ENCODE peak calls at places on chromosome 2, in five cellular contexts. O is fibroblast of lung, G is GM12864, A is right lobe of liver, R is neural progenitor cell. J is an unnamed sample.
A peak's percentile ranks its signal among the peaks of the same experiment; 100 is the strongest.

GRCh38 chr2:69119104-69119503 is 106.1 kb downstream of the ANTXR1 start:
- DNase-seq in O (no peak), R (no peak), G (no peak), A (no peak), J (no peak)

GRCh38 chr2:160940271-160940670 is 220.0 kb upstream of the TANK start:
- DNase-seq in R (no peak), A (no peak), O (no peak), G (no peak), J (no peak)

GRCh38 chr2:66445076-66445724 is 10.3 kb downstream of the MEIS1 start:
- DNase-seq in R (peak; percentile 78), A (peak; percentile 52), G (no peak), O (peak; percentile 68), J (no peak)

GRCh38 chr2:203802277-203803045 is 65.1 kb upstream of the CTLA4 start:
- DNase-seq in A (no peak), R (no peak), G (no peak), O (no peak), J (no peak)

GRCh38 chr2:218897394-218898108 is 16.9 kb downstream of the WNT10A start:
- DNase-seq in A (no peak), O (no peak), R (peak; percentile 40), G (no peak), J (no peak)

GRCh38 chr2:1728821-1729220 is 15.5 kb downstream of the PXDN start:
- DNase-seq in G (no peak), R (peak; percentile 67), O (peak; percentile 62), A (no peak), J (no peak)

GRCh38 chr2:218981390-218982311 is 3.3 kb downstream of the FEV start:
- DNase-seq in O (no peak), A (no peak), G (no peak), R (peak; percentile 65), J (peak; percentile 38)

GRCh38 chr2:131521961-131522781 is 5.5 kb upstream of the CCDC74A start:
- DNase-seq in A (no peak), G (no peak), R (no peak), O (no peak), J (no peak)

DNA sequence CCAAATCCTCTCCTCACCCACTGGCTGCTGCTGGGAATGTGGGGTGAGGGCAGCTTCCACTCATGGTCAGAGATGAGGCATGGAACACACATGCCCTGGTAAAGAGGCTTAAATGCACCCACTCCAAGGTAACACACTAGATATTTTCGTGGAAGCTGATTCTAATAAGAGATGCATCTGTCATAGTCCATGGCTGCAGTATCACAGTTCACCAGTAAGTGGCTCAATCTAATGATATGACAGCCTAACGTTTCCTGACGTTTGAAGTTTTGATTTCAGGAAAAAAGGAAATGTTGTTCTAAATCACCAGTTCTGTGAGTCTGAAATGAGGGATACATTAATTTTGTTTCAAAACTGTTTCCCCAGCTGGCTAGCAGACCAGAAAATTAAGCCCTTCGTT is 38.2 kb downstream of the LCT start:
- DNase-seq in O (no peak), G (no peak), A (no peak), R (no peak), J (no peak)
- TF ChIP-seq CTCF in O (peak; percentile 24), G (peak; percentile 52), A (no peak), R (peak; percentile 10), J (no peak)

DNA sequence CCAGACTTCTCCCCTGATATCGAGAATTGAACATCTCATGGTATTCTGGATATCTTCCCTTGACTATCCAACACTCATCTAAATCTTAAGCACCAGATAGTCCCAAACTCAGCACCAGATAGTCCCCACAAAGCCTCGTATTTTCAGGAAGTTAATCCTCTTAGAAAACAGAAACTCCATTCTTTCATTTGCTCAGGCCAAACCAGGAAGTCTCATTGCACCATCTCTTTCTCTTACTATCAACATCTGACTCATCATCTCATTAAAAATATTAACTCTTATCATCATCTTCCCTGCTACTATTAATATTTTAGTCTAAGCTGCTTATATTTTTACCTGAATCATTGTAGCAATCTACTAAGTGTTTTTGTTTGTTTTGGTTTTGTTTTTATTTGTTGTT is 286.4 kb downstream of the GALNT13 start:
- DNase-seq in O (no peak), G (no peak), R (no peak), A (no peak), J (no peak)
- TF ChIP-seq CTCF in O (no peak), G (no peak), R (no peak), A (no peak), J (no peak)

DNA sequence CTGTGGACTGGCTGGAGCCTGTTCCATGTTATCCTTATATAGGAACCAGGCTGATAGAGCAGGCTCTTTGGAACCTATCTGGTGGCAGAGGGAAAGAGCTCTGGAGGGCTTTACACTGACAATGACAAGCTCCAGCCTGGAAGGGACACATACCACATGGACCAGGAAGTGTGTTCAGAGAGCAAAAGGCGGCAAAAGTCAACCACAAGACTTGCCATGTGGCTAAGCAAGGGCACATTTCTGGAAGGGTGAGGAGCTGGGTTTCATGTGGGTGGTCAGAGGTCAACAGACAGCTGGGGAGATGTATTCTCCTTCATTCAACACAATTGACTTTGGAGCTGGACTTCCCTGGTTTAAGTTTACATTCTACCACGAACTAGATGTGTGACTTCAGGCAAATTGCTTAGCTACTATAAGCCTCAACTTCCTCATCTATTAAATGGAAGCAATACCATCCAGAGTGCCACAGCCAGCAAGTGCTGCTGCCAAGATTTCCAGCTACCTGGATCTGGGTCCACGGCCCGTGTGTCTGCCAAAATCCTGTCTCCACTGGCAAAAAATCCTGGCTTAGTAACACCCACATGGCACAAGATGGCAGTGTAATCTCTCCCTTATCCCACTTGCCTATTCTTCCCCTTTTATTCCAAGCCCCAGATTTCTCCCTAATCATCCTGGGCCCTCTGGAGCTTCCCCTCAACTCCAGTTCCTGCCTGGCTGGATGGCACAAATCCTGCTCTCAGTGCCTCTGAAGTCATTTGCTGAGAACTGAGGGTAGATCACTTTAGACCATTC is 325.3 kb downstream of the DYSF start:
- DNase-seq in R (no peak), A (no peak), G (no peak), O (peak; percentile 25), J (peak; percentile 1)
- TF ChIP-seq CTCF in R (peak; percentile 12), A (peak; percentile 18), G (no peak), O (peak; percentile 23), J (no peak)

GRCh38 chr2:235026649-235027557 is 75.1 kb downstream of the SH3BP4 start:
- DNase-seq in A (peak; percentile 92), O (peak; percentile 59), G (no peak), R (no peak), J (no peak)
- TF ChIP-seq CTCF in A (no peak), O (no peak), G (no peak), R (no peak), J (no peak)

GRCh38 chr2:212912445-212913103 is 238.8 kb downstream of the IKZF2 start:
- DNase-seq in R (no peak), G (no peak), O (peak; percentile 82), A (no peak), J (no peak)
- TF ChIP-seq CTCF in R (no peak), G (no peak), O (no peak), A (no peak), J (no peak)

GRCh38 chr2:129892360-129892759 is 87.1 kb upstream of the RAB6C start:
- DNase-seq in A (no peak), R (no peak), G (no peak), O (no peak), J (no peak)

GRCh38 chr2:129894616-129895015 is 84.8 kb upstream of the RAB6C start:
- DNase-seq in O (no peak), A (no peak), R (no peak), G (no peak), J (no peak)

GRCh38 chr2:129892773-129893172 is 86.7 kb upstream of the RAB6C start:
- DNase-seq in O (no peak), A (no peak), R (no peak), G (no peak), J (no peak)

GRCh38 chr2:129891341-129892320 is 87.8 kb upstream of the RAB6C start:
- DNase-seq in A (no peak), G (no peak), O (no peak), R (peak; percentile 15), J (no peak)

DNA sequence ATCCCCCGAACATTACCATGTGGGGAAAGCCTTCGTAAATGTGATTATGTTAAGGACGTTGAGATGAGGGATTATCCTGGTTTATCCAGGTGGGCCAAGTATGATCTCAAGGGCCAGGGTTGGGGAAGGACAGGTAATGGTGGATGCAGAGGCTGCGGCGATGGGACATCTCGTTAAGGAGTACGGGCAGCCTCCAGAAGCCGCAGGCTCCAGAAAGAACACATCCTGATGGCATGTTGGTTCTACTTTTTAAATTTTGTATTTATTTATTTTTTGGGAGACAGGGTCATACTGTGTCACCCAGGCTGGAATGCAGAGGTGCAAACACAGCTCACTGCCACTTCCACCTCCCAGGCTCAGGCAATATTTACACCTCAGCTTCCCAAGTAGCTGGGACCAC is 86.2 kb upstream of the RAB6C start:
- DNase-seq in A (no peak), R (no peak), O (no peak), G (no peak), J (no peak)
- TF ChIP-seq CTCF in A (no peak), R (no peak), O (no peak), G (no peak), J (no peak)

GRCh38 chr2:96354492-96354891 is 18.9 kb downstream of the NCAPH start:
- DNase-seq in G (no peak), R (no peak), A (no peak), O (no peak), J (no peak)

GRCh38 chr2:96361751-96362150 is 26.2 kb downstream of the NCAPH start:
- DNase-seq in A (no peak), O (no peak), G (no peak), R (no peak), J (no peak)

GRCh38 chr2:96356889-96357288 is 21.3 kb downstream of the NCAPH start:
- DNase-seq in G (no peak), R (no peak), A (peak; percentile 82), O (peak; percentile 47), J (no peak)

GRCh38 chr2:96359866-96360265 is 24.3 kb downstream of the NCAPH start:
- DNase-seq in G (no peak), R (no peak), O (no peak), A (no peak), J (no peak)

DNA sequence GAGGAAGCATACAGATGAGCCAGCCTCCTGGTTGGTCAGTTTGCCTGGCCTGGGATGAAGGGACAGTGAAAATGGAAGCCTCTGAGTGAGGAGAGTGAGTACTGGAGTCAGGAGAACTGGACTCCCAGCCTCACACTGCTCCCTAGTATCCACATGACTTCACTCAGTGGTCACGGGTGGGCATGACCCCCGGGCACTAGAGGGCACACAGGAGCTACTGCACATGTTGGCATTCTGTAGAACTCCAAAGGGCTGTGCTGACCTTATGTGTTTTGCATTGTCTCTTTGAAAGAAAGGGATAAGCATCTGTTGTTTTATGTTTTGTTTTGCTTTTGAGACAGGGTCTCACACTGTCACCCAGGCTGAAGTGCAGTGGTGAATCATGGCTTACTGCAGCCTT is 23.7 kb downstream of the NCAPH start:
- DNase-seq in A (no peak), G (no peak), O (no peak), R (no peak), J (no peak)
- TF ChIP-seq CTCF in A (peak; percentile 34), G (peak; percentile 37), O (no peak), R (peak; percentile 34), J (peak; percentile 11)

DNA sequence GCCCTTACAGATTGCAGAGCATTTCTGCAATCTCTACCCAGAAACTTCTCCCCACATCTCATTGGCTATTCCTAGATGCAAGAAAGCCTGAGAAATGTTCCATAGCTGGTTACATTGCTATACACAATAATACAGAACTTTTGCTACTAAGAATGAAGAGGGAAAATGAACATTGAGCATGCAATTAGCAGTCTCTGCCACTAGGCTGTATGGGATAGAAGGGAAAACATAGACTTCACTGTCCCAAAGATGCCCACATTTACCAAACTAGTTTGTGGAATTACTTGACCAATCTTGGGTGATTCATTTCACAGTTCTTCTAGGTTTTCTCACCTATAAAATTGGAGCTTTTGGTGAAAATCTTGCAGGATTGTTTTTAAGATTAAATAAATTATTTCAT is 265.7 kb upstream of the NT5C1B start:
- DNase-seq in R (no peak), G (no peak), A (no peak), O (peak; percentile 40), J (no peak)
- TF ChIP-seq CTCF in R (peak; percentile 54), G (peak; percentile 58), A (peak; percentile 35), O (peak; percentile 59), J (no peak)

GRCh38 chr2:238308177-238308576 is 12.1 kb upstream of the TRAF3IP1 start:
- DNase-seq in G (no peak), A (no peak), O (no peak), R (peak; percentile 48), J (no peak)
- TF ChIP-seq CTCF in G (peak; percentile 28), A (peak; percentile 30), O (peak; percentile 29), R (peak; percentile 52), J (peak; percentile 15)

J was measured in GM20000.